ENCODE peak calls at places on chromosomes 13 and 19, in seven cellular contexts. Z is GM12878, N is HCT116, L is HepG2, O is H1, K is SK-N-SH, Q is K562. V is an unnamed sample.

GRCh38 chr13:92806215-92806614 is 420.4 kb upstream of the GPC6 start:
- DNase-seq in K (no peak), Z (no peak), N (no peak), O (no peak), Q (no peak), L (no peak), V (peak)

GRCh38 chr19:7869453-7869909 is 4.7 kb downstream of the PRR36 start:
- DNase-seq in N (no peak), Q (peak), L (peak), Z (no peak), O (peak), K (peak), V (no peak)

GRCh38 chr13:21475115-21475514 is 16.0 kb upstream of the ZDHHC20 start:
- DNase-seq in L (no peak), Q (no peak), O (no peak), K (no peak), Z (no peak), N (no peak), V (no peak)

GRCh38 chr19:11457115-11457514 is 21.7 kb downstream of the PRKCSH start:
- DNase-seq in O (no peak), N (no peak), Q (peak), K (peak), Z (no peak), L (no peak), V (no peak)

GRCh38 chr19:10305139-10305806 is 4.3 kb downstream of the ZGLP1 start:
- DNase-seq in Q (no peak), Z (no peak), K (no peak), N (no peak), O (no peak), L (no peak), V (no peak)

GRCh38 chr19:33064778-33065550 is at the start of gene RHPN2:
- DNase-seq in Q (peak), K (peak), Z (no peak), N (peak), L (peak), O (peak), V (peak)

GRCh38 chr13:112144616-112145220 is 77.8 kb downstream of the SOX1 start:
- DNase-seq in K (no peak), L (no peak), Q (no peak), Z (no peak), O (no peak), N (no peak), V (no peak)

GRCh38 chr19:13181747-13182388 is 31.7 kb downstream of the IER2 start:
- DNase-seq in O (no peak), Z (no peak), K (peak), Q (no peak), L (no peak), N (no peak), V (peak)

GRCh38 chr19:48271531-48272151 is 1.8 kb downstream of the ZNF114 start:
- DNase-seq in Q (no peak), Z (no peak), L (peak), K (peak), N (no peak), O (peak), V (peak)

GRCh38 chr13:110912651-110913051 is 2.2 kb downstream of the ANKRD10 start:
- DNase-seq in Z (no peak), K (no peak), O (no peak), L (peak), N (no peak), Q (no peak), V (no peak)

GRCh38 chr19:7506385-7507328 is 9.2 kb upstream of the ZNF358 start:
- DNase-seq in N (peak), O (peak), L (peak), Q (peak), K (peak), Z (no peak), V (peak)

GRCh38 chr13:37747071-37747612 is 122.4 kb downstream of the TRPC4 start:
- DNase-seq in O (no peak), Z (no peak), K (no peak), Q (no peak), L (no peak), N (no peak), V (no peak)

GRCh38 chr19:293436-294110 is 2.4 kb upstream of the PLPP2 start:
- DNase-seq in Q (no peak), O (no peak), K (peak), L (no peak), N (no peak), Z (no peak), V (no peak)

GRCh38 chr13:50358221-50358620 is 343.0 kb downstream of the KCNRG start:
- DNase-seq in K (peak), Q (no peak), Z (no peak), O (no peak), L (no peak), N (no peak), V (peak)

GRCh38 chr13:99062593-99062992 is 84.7 kb upstream of the DOCK9 start:
- DNase-seq in K (no peak), L (no peak), N (no peak), Z (no peak), Q (no peak), O (no peak), V (no peak)

GRCh38 chr13:113862191-113862765 is 1.6 kb downstream of the GAS6 start:
- DNase-seq in Q (no peak), Z (no peak), O (peak), K (no peak), N (no peak), L (no peak), V (no peak)

GRCh38 chr13:113861433-113862030 is 2.3 kb downstream of the GAS6 start:
- DNase-seq in N (no peak), O (peak), K (peak), Q (no peak), Z (no peak), L (no peak), V (no peak)

GRCh38 chr13:113860051-113860471 is 3.8 kb downstream of the GAS6 start:
- DNase-seq in N (no peak), K (no peak), Q (no peak), O (peak), L (peak), Z (no peak), V (no peak)

GRCh38 chr13:113859311-113860050 is 4.4 kb downstream of the GAS6 start:
- DNase-seq in Z (no peak), Q (no peak), L (no peak), N (no peak), K (no peak), O (no peak), V (no peak)

DNA sequence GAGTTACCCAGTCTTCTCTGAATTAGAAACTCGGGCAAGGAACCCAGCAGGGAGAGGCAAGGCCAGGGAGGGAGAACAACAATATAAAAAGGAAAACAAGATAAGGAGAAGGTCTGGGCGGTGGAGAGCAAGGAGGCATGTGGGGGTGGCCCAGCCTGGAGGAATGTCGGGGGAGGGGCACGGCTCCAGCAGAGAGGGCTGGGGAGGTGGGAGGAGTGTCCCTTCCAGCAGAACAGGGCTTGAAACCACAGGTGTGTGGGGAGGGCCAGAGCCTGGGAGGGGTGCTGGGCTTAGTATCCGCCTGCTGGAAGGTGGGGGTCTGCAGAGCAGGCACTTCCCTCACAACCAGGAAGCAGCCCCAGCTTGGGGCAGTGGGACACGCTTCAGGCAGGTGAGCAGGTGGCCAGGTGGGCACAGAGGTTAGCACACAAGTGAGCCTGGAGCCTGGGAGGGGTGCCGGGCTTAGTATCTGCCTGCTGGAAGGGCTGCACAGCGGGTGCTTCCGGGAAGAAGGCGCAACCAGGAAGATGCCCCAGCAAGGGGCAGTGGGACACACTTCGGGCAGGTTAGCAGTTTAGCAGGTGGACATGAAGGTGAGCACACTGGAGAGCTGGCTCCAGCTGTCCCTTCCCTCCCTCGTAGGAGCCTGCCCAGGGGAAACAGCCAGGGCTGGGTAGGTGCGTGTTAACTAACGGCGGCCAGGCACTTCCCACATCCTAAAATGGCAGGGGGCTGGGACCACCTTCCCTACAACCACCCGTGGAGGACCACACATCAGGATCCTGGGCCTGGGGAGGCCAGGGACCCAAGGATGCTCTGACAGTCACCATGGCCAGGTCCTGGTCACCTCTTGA is 3.1 kb downstream of the GAS6 start:
- DNase-seq in N (no peak), L (no peak), Q (peak), Z (no peak), O (peak), K (no peak), V (peak)
- TF ChIP-seq JUND in N (no peak), L (no peak), Q (no peak), Z (no peak), O (no peak), K (no peak), V (no peak)

DNA sequence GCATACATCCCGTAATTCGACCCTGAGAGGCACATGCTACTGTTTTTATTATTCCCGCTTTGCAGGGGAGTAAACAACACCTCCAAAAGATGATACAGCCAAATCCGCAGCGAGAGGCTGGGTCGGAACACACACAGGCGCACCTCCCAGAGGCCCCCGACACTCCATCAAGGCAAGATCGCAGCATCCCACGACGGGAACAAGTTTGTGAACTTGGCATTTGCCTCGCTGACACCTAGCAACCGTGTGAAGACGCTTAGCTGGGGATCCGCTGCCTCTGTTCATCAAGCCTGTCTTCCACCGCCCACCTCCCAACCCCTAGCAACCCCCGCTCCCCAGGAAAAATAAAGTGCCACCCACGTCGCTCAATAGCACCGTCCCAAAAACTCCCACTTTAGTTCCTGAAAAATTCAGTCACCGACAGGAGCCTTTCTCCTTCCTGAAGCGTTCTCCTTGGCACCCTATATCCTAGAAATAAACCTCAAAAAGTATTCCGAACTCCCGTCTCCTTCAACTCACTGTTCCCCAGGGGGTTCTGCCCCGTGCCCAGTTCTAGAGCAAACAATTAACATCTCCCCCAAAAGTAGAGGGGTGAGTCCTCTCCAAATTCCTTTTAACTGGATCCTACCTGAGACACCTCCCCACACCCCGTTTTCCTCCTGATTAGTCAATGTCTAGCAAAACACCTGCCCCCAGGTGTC is 1.7 kb downstream of the GNG7 start:
- DNase-seq in K (no peak), O (no peak), Q (no peak), L (no peak), Z (no peak), N (no peak), V (no peak)
- TF ChIP-seq JUND in K (no peak), O (no peak), Q (no peak), L (no peak), Z (no peak), N (no peak), V (no peak)

GRCh38 chr13:52158629-52159158 is 703 bp downstream of the NEK3 start:
- DNase-seq in O (no peak), K (peak), Q (no peak), L (no peak), Z (peak), N (no peak), V (no peak)
- TF ChIP-seq JUND in O (no peak), K (no peak), Q (no peak), L (no peak), Z (no peak), N (no peak), V (no peak)

DNA sequence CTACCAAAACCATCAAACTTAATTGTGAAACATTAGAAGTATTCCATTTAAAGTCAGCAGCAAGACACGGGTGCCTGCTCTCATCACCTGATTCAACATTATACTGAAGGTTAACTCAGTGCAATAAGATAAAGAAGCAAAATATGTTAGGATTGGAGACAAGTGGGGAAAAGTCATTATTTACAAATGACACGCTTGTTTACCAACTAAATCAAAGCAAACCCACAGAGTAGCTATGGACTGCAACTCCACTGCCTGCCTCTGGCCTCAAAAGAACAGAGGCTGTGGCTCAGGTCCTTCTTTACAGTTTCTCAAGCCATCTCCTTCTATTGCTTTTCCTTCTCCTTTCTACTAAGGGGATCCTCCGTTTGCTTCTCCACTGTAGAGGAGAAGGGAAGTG is 21.0 kb upstream of the ATP12A start:
- DNase-seq in Q (no peak), K (no peak), O (no peak), Z (no peak), N (no peak), L (no peak), V (no peak)
- TF ChIP-seq JUND in Q (no peak), K (no peak), O (no peak), Z (no peak), N (no peak), L (no peak), V (no peak)

GRCh38 chr19:16447015-16447384 is 24.8 kb downstream of the EPS15L1 start:
- DNase-seq in K (no peak), L (peak), O (no peak), N (no peak), Q (peak), Z (peak), V (no peak)
- TF ChIP-seq JUND in K (no peak), L (peak), O (no peak), N (no peak), Q (peak), Z (peak), V (no peak)

GRCh38 chr19:42424712-42425131 is 2.5 kb downstream of the LIPE start:
- DNase-seq in Q (no peak), O (peak), N (no peak), Z (no peak), L (peak), K (peak), V (no peak)
- TF ChIP-seq JUND in Q (peak), O (no peak), N (no peak), Z (no peak), L (no peak), K (no peak), V (no peak)